ENCODE peak calls at places on chromosomes 12 and 14, in four cellular contexts. N is WTC11, G is omental fat pad, M is GM10248. J is an unnamed sample.

GRCh38 chr14:24443053-24443683 is 592 bp upstream of the SDR39U1 start:
- DNase-seq in M (no peak), G (no peak), N (no peak), J (no peak)

GRCh38 chr12:50258167-50258551 is 25.2 kb downstream of the LIMA1 start:
- DNase-seq in N (no peak), M (no peak), G (no peak), J (no peak)

GRCh38 chr14:95516554-95517209 is at the start of gene SYNE3:
- DNase-seq in N (peak; percentile 32), G (no peak), M (peak; percentile 88), J (no peak)

GRCh38 chr12:51847830-51848727 is at the start of gene FIGNL2:
- DNase-seq in G (no peak), M (no peak), N (peak; percentile 51), J (no peak)

GRCh38 chr12:92502417-92503028 is 200.3 kb upstream of the PLEKHG7 start:
- DNase-seq in G (no peak), M (peak; percentile 19), N (no peak), J (no peak)

GRCh38 chr14:50520947-50521815 is 11.2 kb downstream of the MAP4K5 start:
- DNase-seq in N (no peak), G (no peak), M (peak; percentile 40), J (no peak)

GRCh38 chr12:15966426-15966825 is 55.3 kb downstream of the DERA start:
- DNase-seq in M (no peak), G (no peak), N (no peak), J (no peak)

GRCh38 chr14:22104971-22105641 is 431.5 kb upstream of the OR4E1 start:
- DNase-seq in N (no peak), G (no peak), M (no peak), J (no peak)

GRCh38 chr14:85531594-85532391 is 1.8 kb downstream of the FLRT2 start:
- DNase-seq in G (no peak), N (peak; percentile 68), M (no peak), J (no peak)

GRCh38 chr12:126286203-126286602 is 1221.0 kb downstream of the AACS start:
- DNase-seq in N (no peak), M (no peak), G (no peak), J (no peak)

GRCh38 chr12:100229036-100229635 is 28.5 kb downstream of the ACTR6 start:
- DNase-seq in M (no peak), G (no peak), N (no peak), J (no peak)

GRCh38 chr12:11868027-11868426 is 202.7 kb upstream of the BCL2L14 start:
- DNase-seq in M (no peak), G (no peak), N (no peak), J (no peak)

GRCh38 chr14:104425171-104425681 is 154.3 kb upstream of the C14orf180 start:
- DNase-seq in G (peak; percentile 5), M (no peak), N (no peak), J (peak; percentile 56)

GRCh38 chr12:98968896-98969295 is 323.8 kb downstream of the APAF1 start:
- DNase-seq in G (no peak), N (no peak), M (no peak), J (no peak)

GRCh38 chr14:72619071-72619710 is 274.7 kb downstream of the DPF3 start:
- DNase-seq in G (no peak), M (no peak), N (no peak), J (no peak)

GRCh38 chr12:114697741-114698565 is 14.0 kb upstream of the TBX3 start:
- DNase-seq in G (no peak), M (no peak), N (no peak), J (no peak)

GRCh38 chr12:114817491-114818440 is 133.8 kb upstream of the TBX3 start:
- DNase-seq in N (no peak), G (no peak), M (no peak), J (no peak)

GRCh38 chr12:8665729-8666128 is 3.1 kb upstream of the MFAP5 start:
- DNase-seq in M (no peak), N (no peak), G (no peak), J (no peak)

DNA sequence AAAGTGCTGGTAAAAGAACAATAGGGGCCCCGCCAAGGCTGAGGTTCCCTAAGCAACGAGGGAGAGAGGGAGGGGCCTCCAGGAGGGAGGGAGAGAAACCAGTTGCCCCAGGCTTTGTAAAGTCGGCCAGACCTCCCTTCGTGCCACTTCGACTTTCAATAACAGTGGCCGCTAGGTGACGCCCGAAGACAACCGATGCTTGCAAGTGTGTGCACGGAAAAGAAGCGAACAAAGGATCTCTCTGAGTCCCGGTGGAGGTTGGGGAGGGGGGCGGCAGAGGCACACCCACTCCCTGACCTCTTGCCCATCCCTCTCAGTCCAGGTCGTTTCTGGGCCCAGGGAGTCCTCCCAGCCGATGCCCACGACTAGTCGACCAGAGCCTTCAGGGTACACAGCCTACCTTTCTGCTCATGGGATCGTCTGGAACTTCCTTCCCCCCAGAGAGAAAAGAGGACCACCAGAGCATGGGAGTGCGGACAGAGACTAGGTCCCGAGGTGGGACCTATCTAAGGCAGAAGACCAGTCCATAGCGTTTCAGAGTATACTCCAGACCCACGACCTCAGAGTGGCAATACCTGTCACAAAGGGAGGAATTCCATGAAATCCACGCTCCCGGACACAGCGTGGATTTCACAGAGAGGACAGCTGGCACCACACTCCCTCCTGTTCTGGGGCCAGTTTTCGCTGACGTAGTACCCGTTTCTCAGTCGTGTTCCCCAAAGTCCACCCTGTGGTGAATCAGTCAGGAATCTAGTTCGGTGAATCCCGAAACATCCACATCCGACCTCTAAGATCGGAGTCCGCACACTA is 262.7 kb upstream of the ALG10B start:
- DNase-seq in M (no peak), N (no peak), G (no peak), J (no peak)
- TF ChIP-seq CTCF in M (no peak), N (no peak), G (no peak), J (no peak)

GRCh38 chr12:48459259-48459658 is 13.1 kb upstream of the ANP32D start:
- DNase-seq in N (no peak), G (no peak), M (no peak), J (no peak)

GRCh38 chr12:48451372-48451771 is 21.0 kb upstream of the ANP32D start:
- DNase-seq in G (no peak), M (no peak), N (no peak), J (no peak)

GRCh38 chr12:48455116-48455515 is 17.2 kb upstream of the ANP32D start:
- DNase-seq in G (no peak), M (no peak), N (no peak), J (no peak)

GRCh38 chr12:48454675-48455074 is 17.7 kb upstream of the ANP32D start:
- DNase-seq in M (no peak), G (no peak), N (no peak), J (no peak)
- TF ChIP-seq CTCF in M (peak; percentile 5), G (no peak), N (no peak), J (peak; percentile 54)

DNA sequence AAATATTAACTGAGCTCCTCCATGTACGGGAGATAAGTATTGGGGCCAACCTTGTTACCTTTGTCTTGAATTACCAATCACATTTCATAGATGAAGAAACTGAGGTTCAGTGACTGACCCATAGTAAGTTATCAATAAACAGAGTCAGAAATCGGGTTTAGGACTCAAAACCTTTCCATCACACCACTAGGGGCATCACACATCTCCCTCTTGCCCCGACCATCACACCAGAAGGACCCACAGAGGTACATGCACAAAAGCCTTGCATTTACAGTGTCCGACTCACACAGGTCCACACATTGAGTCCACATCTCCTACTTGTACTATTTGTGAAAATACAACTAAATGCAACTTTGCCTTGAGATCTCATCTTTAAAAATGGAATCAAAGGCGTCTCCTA is 29.4 kb downstream of the KCNA5 start:
- DNase-seq in G (no peak), M (no peak), N (no peak), J (no peak)
- TF ChIP-seq CTCF in G (no peak), M (no peak), N (no peak), J (peak; percentile 24)

GRCh38 chr12:57224973-57225679 is 4.4 kb upstream of the SHMT2 start:
- DNase-seq in M (peak; percentile 64), N (peak; percentile 89), G (no peak), J (no peak)
- TF ChIP-seq CTCF in M (peak; percentile 65), N (peak; percentile 84), G (no peak), J (peak; percentile 76)

GRCh38 chr12:122032570-122032969 is 10.9 kb downstream of the BCL7A start:
- DNase-seq in M (no peak), N (no peak), G (no peak), J (no peak)
- TF ChIP-seq CTCF in M (no peak), N (no peak), G (no peak), J (no peak)

GRCh38 chr12:90441431-90441830 is 513.5 kb downstream of the CCER1 start:
- DNase-seq in G (no peak), N (no peak), M (no peak), J (no peak)
- TF ChIP-seq CTCF in G (no peak), N (no peak), M (no peak), J (peak; percentile 35)

GRCh38 chr14:88864198-88864597 is 39.7 kb downstream of the TTC8 start:
- DNase-seq in M (no peak), N (no peak), G (no peak), J (no peak)
- TF ChIP-seq CTCF in M (no peak), N (no peak), G (no peak), J (no peak)

DNA sequence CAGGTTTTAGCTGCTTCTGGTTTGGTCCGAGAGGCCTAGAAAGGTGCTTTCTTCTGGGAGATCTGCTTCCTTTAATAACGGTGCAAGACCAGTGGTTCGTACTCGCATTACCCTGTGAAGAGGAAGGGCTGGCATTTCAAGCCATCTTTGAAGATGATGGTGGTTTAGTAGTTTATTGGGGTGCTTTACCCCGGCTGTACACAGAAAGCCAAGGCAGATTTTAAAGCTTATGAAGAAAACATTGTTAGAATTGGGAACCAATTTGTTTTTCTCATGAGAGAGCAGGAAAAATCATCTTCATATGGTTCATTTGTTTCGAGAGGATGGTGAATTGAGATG is 3.6 kb downstream of the CCND2 start:
- DNase-seq in M (no peak), G (no peak), N (no peak), J (no peak)
- TF ChIP-seq CTCF in M (no peak), G (no peak), N (no peak), J (no peak)

J was measured in chondrocyte.